ENCODE peak calls at places on chromosomes 5 and 9, in four cellular contexts. One of them, this sample, is unnamed. For H3K4me1, the result is how much of the 10 kb centered on the place peaks cover.

GRCh38 chr5:146079695-146080361 is 25.5 kb downstream of the PLAC8L1 start:
- DNase-seq in heart left ventricle: no peak
- DNase-seq in breast epithelium: no peak
- DNase-seq in prostate gland: no peak
- DNase-seq in this sample: no peak

GRCh38 chr5:78803386-78803785 is 154.8 kb upstream of the LHFPL2 start:
- DNase-seq in heart left ventricle: peak
- DNase-seq in breast epithelium: no peak
- DNase-seq in prostate gland: no peak
- DNase-seq in this sample: peak

GRCh38 chr5:136020001-136020382 is 8.8 kb upstream of the TGFBI start:
- DNase-seq in heart left ventricle: no peak
- DNase-seq in breast epithelium: no peak
- DNase-seq in prostate gland: no peak
- DNase-seq in this sample: no peak

GRCh38 chr9:92650296-92650695 is 19.6 kb downstream of the IPPK start:
- DNase-seq in heart left ventricle: no peak
- DNase-seq in breast epithelium: peak
- DNase-seq in prostate gland: no peak
- DNase-seq in this sample: no peak

GRCh38 chr9:114372971-114373591 is 14.7 kb downstream of the AKNA start:
- DNase-seq in heart left ventricle: peak
- DNase-seq in breast epithelium: no peak
- DNase-seq in prostate gland: no peak
- DNase-seq in this sample: peak

GRCh38 chr9:135898634-135899407 is 8.5 kb downstream of the CAMSAP1 start:
- DNase-seq in heart left ventricle: no peak
- DNase-seq in breast epithelium: no peak
- DNase-seq in prostate gland: no peak
- DNase-seq in this sample: no peak

GRCh38 chr9:104993291-104993963 is 65.5 kb upstream of the ABCA1 start:
- DNase-seq in heart left ventricle: peak
- DNase-seq in breast epithelium: peak
- DNase-seq in prostate gland: no peak
- DNase-seq in this sample: peak

GRCh38 chr5:132260714-132261615 is 3.5 kb downstream of the PDLIM4 start:
- DNase-seq in heart left ventricle: peak
- DNase-seq in breast epithelium: no peak
- DNase-seq in prostate gland: no peak
- DNase-seq in this sample: peak

GRCh38 chr9:8560560-8561525 is 761.3 kb upstream of the DMAC1 start:
- DNase-seq in heart left ventricle: no peak
- DNase-seq in breast epithelium: no peak
- DNase-seq in prostate gland: no peak
- DNase-seq in this sample: no peak

GRCh38 chr9:5178126-5178805 is 7.2 kb downstream of the INSL6 start:
- DNase-seq in heart left ventricle: no peak
- DNase-seq in breast epithelium: no peak
- DNase-seq in prostate gland: no peak
- DNase-seq in this sample: no peak

GRCh38 chr5:142360607-142361120 is 35.8 kb upstream of the SPRY4 start:
- DNase-seq in heart left ventricle: no peak
- DNase-seq in breast epithelium: no peak
- DNase-seq in prostate gland: no peak
- DNase-seq in this sample: no peak

GRCh38 chr9:133475292-133475941 is 3.5 kb downstream of the SLC2A6 start:
- DNase-seq in heart left ventricle: no peak
- DNase-seq in breast epithelium: no peak
- DNase-seq in prostate gland: no peak
- DNase-seq in this sample: no peak
- TF ChIP-seq CTCF in heart left ventricle: no peak
- TF ChIP-seq CTCF in breast epithelium: no peak
- TF ChIP-seq CTCF in prostate gland: no peak
- TF ChIP-seq CTCF in this sample: no peak

GRCh38 chr9:127977877-127978647 is 2.7 kb downstream of the EEIG1 start:
- DNase-seq in heart left ventricle: peak
- DNase-seq in breast epithelium: no peak
- DNase-seq in prostate gland: no peak
- DNase-seq in this sample: peak

GRCh38 chr9:127979015-127979332 is 1.8 kb downstream of the EEIG1 start:
- DNase-seq in heart left ventricle: no peak
- DNase-seq in breast epithelium: no peak
- DNase-seq in prostate gland: no peak
- DNase-seq in this sample: no peak

GRCh38 chr9:127980706-127981558 is at the start of gene EEIG1:
- DNase-seq in heart left ventricle: peak
- DNase-seq in breast epithelium: peak
- DNase-seq in prostate gland: peak
- DNase-seq in this sample: peak

GRCh38 chr9:127980056-127980705 is 608 bp downstream of the EEIG1 start:
- DNase-seq in heart left ventricle: peak
- DNase-seq in breast epithelium: peak
- DNase-seq in prostate gland: peak
- DNase-seq in this sample: peak

GRCh38 chr9:127979333-127980055 is 1.3 kb downstream of the EEIG1 start:
- DNase-seq in heart left ventricle: peak
- DNase-seq in breast epithelium: no peak
- DNase-seq in prostate gland: no peak
- DNase-seq in this sample: peak
- TF ChIP-seq POLR2A in heart left ventricle: no peak
- TF ChIP-seq POLR2A in breast epithelium: no peak
- TF ChIP-seq POLR2A in prostate gland: no peak
- TF ChIP-seq POLR2A in this sample: no peak

DNA sequence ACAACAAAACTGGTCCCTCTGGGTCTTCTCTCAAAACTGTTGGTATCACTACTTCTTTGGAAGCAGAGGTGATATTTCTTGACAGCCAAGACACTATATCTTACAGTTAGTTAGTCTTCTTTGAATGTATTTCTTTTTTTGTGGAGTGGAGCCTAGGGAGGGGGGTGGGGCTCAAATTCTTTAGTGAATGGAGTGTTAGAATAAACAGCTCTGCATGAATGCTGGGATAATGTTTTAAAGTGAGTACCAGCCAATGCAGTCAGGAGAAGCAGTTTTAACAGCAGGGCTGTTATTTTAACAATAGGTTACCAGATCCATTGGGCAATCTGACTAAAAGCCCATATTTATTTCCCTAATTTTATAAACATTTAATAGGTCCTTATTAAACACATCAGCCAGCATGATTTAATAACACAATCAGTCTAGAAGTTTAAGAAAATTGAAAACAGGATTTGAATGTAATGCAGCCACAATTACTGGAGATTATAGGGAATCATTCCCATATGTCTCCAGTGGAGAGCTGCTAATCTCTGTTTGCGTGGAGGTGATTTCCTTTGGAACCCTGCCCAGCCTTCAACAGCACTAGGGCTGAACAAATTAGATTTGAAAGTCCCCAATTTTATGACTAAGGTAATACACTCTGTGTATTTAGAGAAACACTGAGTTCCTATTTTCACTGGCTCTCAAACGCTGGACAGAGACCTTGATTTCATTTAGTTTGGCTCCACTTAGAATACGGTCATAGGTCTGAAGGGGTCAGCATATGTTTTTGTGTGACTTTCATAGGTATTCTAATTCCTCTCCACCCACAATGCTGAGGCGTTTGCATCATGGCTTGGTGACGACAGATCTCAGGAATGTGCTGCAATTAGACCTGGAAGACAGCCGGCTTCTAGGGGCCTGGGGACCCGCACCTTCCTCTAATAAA is 508.5 kb downstream of the EBF1 start:
- DNase-seq in heart left ventricle: no peak
- DNase-seq in breast epithelium: no peak
- DNase-seq in prostate gland: peak
- DNase-seq in this sample: peak
- H3K4me1 ChIP-seq in heart left ventricle: under half
- H3K4me1 ChIP-seq in breast epithelium: under half
- H3K4me1 ChIP-seq in prostate gland: under half
- H3K4me1 ChIP-seq in this sample: under half

DNA sequence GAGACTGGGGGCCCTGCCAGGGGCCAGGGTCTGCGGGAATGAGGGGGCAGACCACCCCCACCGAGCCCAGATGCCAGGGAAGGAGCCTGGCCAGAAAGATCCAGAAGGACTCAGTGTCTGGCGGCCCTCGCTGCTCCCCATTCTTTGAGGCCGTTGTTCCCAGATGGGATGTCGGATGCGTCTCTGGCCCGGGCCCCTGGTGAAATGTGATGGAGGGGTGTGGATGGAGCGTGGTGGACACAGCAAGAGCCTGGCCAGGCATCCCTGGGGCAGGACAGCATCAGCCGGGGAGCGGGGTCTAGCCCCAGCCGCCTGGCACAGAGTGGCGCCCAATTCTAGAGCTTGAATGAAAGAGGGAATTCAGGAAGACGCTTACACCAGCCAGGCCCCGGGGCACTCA is 46.2 kb upstream of the NKD2 start:
- DNase-seq in heart left ventricle: no peak
- DNase-seq in breast epithelium: no peak
- DNase-seq in prostate gland: no peak
- DNase-seq in this sample: no peak
- TF ChIP-seq CTCF in heart left ventricle: no peak
- TF ChIP-seq CTCF in breast epithelium: no peak
- TF ChIP-seq CTCF in prostate gland: no peak
- TF ChIP-seq CTCF in this sample: no peak

GRCh38 chr9:130712564-130713285 is 19.1 kb downstream of the EXOSC2 start:
- DNase-seq in heart left ventricle: peak
- DNase-seq in breast epithelium: peak
- DNase-seq in prostate gland: peak
- DNase-seq in this sample: peak
- TF ChIP-seq POLR2A in heart left ventricle: peak
- TF ChIP-seq POLR2A in breast epithelium: no peak
- TF ChIP-seq POLR2A in prostate gland: peak
- TF ChIP-seq POLR2A in this sample: peak

GRCh38 chr5:74624009-74624408 is 16.5 kb downstream of the ENC1 start:
- DNase-seq in heart left ventricle: no peak
- DNase-seq in breast epithelium: no peak
- DNase-seq in prostate gland: no peak
- DNase-seq in this sample: no peak
- H3K4me1 ChIP-seq in heart left ventricle: under half
- H3K4me1 ChIP-seq in breast epithelium: under half
- H3K4me1 ChIP-seq in prostate gland: under half
- H3K4me1 ChIP-seq in this sample: under half

GRCh38 chr5:41983284-41983683 is 58.2 kb downstream of the FBXO4 start:
- DNase-seq in heart left ventricle: no peak
- DNase-seq in breast epithelium: no peak
- DNase-seq in prostate gland: no peak
- DNase-seq in this sample: no peak

GRCh38 chr5:41978686-41979085 is 53.6 kb downstream of the FBXO4 start:
- DNase-seq in heart left ventricle: no peak
- DNase-seq in breast epithelium: no peak
- DNase-seq in prostate gland: no peak
- DNase-seq in this sample: no peak

GRCh38 chr5:41985945-41986344 is 60.9 kb downstream of the FBXO4 start:
- DNase-seq in heart left ventricle: no peak
- DNase-seq in breast epithelium: no peak
- DNase-seq in prostate gland: no peak
- DNase-seq in this sample: no peak

DNA sequence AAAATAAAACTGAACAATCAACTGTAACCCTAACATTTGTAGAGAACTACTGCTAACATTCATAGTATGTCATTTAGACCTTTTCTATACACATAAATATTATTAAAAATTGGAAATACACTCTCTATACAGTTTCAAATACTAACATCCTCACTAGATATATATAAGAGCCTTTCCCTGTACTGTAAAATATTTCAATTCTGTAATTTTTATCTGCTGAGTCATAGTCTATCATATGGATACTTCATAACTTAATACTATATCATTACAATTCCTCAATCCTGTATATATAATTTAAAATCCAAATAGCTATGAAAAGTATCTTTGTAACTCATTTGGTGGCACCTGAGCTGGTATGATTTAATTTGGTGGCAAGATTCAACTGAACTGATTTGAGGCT is 55.8 kb downstream of the FBXO4 start:
- DNase-seq in heart left ventricle: no peak
- DNase-seq in breast epithelium: no peak
- DNase-seq in prostate gland: no peak
- DNase-seq in this sample: no peak
- TF ChIP-seq CTCF in heart left ventricle: no peak
- TF ChIP-seq CTCF in breast epithelium: no peak
- TF ChIP-seq CTCF in prostate gland: no peak
- TF ChIP-seq CTCF in this sample: no peak